ENCODE peak calls at places on chromosomes 3 and 15, in eight cellular contexts. M is progenitor cell of endocrine pancreas; C is NCI-H510A; Z is fibroblast of lung; K is GM04504; I is stimulated activated CD4-positive, alpha-beta T cell treated with anti-CD3 and anti-CD28 coated beads, Interleukin-1b, Interleukin-23, amount 100 ng/mL, for 48 hours; V is mesendoderm; H is osteoblast. L is an unnamed sample.

GRCh38 chr3:119508172-119508845 is 10.0 kb downstream of the TIMMDC1 start:
- DNase-seq in M (no peak), C (no peak), Z (no peak), K (no peak), I (peak; percentile 21), V (no peak), H (no peak), L (no peak)

GRCh38 chr3:195080571-195081141 is 190.3 kb downstream of the XXYLT1 start:
- DNase-seq in M (no peak), C (no peak), Z (peak; percentile 24), K (no peak), I (no peak), V (no peak), H (no peak), L (no peak)

GRCh38 chr3:139342054-139342453 is 1.8 kb upstream of the MRPS22 start:
- DNase-seq in M (no peak), C (no peak), Z (no peak), K (no peak), I (no peak), V (no peak), H (no peak), L (no peak)

GRCh38 chr3:87949189-87949878 is 109.5 kb downstream of the CGGBP1 start:
- DNase-seq in M (no peak), C (no peak), Z (no peak), K (no peak), I (no peak), V (peak; percentile 4), H (no peak), L (no peak)

GRCh38 chr15:93417156-93418077 is 328.4 kb upstream of the RGMA start:
- DNase-seq in M (no peak), C (no peak), Z (no peak), K (no peak), I (no peak), V (peak; percentile 28), H (no peak), L (no peak)

GRCh38 chr15:72486144-72486543 is 12.0 kb downstream of the ARIH1 start:
- DNase-seq in M (no peak), C (no peak), Z (no peak), K (no peak), I (no peak), V (no peak), H (no peak), L (no peak)

GRCh38 chr3:171620825-171621434 is 160.7 kb upstream of the TNIK start:
- DNase-seq in M (no peak), C (no peak), Z (peak; percentile 75), K (peak; percentile 14), I (no peak), V (peak; percentile 74), H (no peak), L (peak; percentile 64)

GRCh38 chr3:6709178-6709577 is 151.7 kb upstream of the GRM7 start:
- DNase-seq in M (no peak), C (no peak), Z (no peak), K (no peak), I (no peak), V (no peak), H (no peak), L (no peak)

GRCh38 chr15:92118162-92118935 is 264.8 kb downstream of the SLCO3A1 start:
- DNase-seq in M (no peak), C (no peak), Z (peak; percentile 60), K (peak; percentile 15), I (no peak), V (peak; percentile 73), H (peak; percentile 73), L (peak; percentile 39)

GRCh38 chr3:114499986-114500385 is 206.2 kb downstream of the TIGIT start:
- DNase-seq in M (no peak), C (no peak), Z (peak; percentile 81), K (no peak), I (no peak), V (no peak), H (no peak), L (no peak)

GRCh38 chr15:44593042-44593736 is 56.2 kb downstream of the EIF3J start:
- DNase-seq in M (no peak), C (no peak), Z (no peak), K (no peak), I (no peak), V (no peak), H (no peak), L (no peak)

GRCh38 chr3:45204136-45204535 is 22.0 kb downstream of the TMEM158 start:
- DNase-seq in M (no peak), C (no peak), Z (peak; percentile 70), K (no peak), I (no peak), V (no peak), H (peak; percentile 73), L (peak; percentile 94)

GRCh38 chr15:58684751-58685150 is 64.8 kb downstream of the ADAM10 start:
- DNase-seq in M (no peak), C (no peak), Z (peak; percentile 75), K (no peak), I (no peak), V (no peak), H (no peak), L (peak; percentile 41)

GRCh38 chr15:42919308-42919707 is 1.3 kb downstream of the TTBK2 start:
- DNase-seq in M (no peak), C (no peak), Z (no peak), K (no peak), I (no peak), V (no peak), H (no peak), L (peak; percentile 6)

L was measured in IMR-90.